ENCODE peak calls at places on chromosome 5, in four cellular contexts. One of them, this sample, is unnamed.

GRCh38 chr5:61293051-61293450 is 39.0 kb upstream of the ZSWIM6 start:
- DNase-seq in IMR-90: no peak
- DNase-seq in neuronal stem cell: no peak
- DNase-seq in H1: no peak
- DNase-seq in this sample: no peak

GRCh38 chr5:6750951-6751685 is 37.9 kb downstream of the TENT4A start:
- DNase-seq in IMR-90: no peak
- DNase-seq in neuronal stem cell: no peak
- DNase-seq in H1: no peak
- DNase-seq in this sample: no peak

GRCh38 chr5:168472329-168472728 is 13.9 kb upstream of the RARS1 start:
- DNase-seq in IMR-90: peak; percentile 96
- DNase-seq in neuronal stem cell: no peak
- DNase-seq in H1: no peak
- DNase-seq in this sample: no peak

GRCh38 chr5:87844449-87844848 is 424.2 kb downstream of the TMEM161B start:
- DNase-seq in IMR-90: no peak
- DNase-seq in neuronal stem cell: no peak
- DNase-seq in H1: no peak
- DNase-seq in this sample: no peak

GRCh38 chr5:154826-155225 is 36.5 kb upstream of the LRRC14B start:
- DNase-seq in IMR-90: no peak
- DNase-seq in neuronal stem cell: no peak
- DNase-seq in H1: no peak
- DNase-seq in this sample: no peak

GRCh38 chr5:143931986-143932385 is 120.0 kb downstream of the HMHB1 start:
- DNase-seq in IMR-90: no peak
- DNase-seq in neuronal stem cell: no peak
- DNase-seq in H1: no peak
- DNase-seq in this sample: no peak

GRCh38 chr5:16666861-16667481 is 50.2 kb upstream of the RETREG1 start:
- DNase-seq in IMR-90: peak; percentile 15
- DNase-seq in neuronal stem cell: no peak
- DNase-seq in H1: no peak
- DNase-seq in this sample: no peak

GRCh38 chr5:35900997-35901396 is 37.4 kb downstream of the CAPSL start:
- DNase-seq in IMR-90: no peak
- DNase-seq in neuronal stem cell: no peak
- DNase-seq in H1: no peak
- DNase-seq in this sample: no peak

GRCh38 chr5:89407053-89407452 is 524.1 kb upstream of the MEF2C start:
- DNase-seq in IMR-90: no peak
- DNase-seq in neuronal stem cell: no peak
- DNase-seq in H1: no peak
- DNase-seq in this sample: no peak

GRCh38 chr5:90421136-90421535 is 11.6 kb upstream of the CETN3 start:
- DNase-seq in IMR-90: peak; percentile 6
- DNase-seq in neuronal stem cell: no peak
- DNase-seq in H1: no peak
- DNase-seq in this sample: peak; percentile 77

GRCh38 chr5:75265731-75266130 is 29.1 kb upstream of the ANKRD31 start:
- DNase-seq in IMR-90: peak; percentile 53
- DNase-seq in neuronal stem cell: no peak
- DNase-seq in H1: no peak
- DNase-seq in this sample: no peak

GRCh38 chr5:58939664-58940063 is 356.8 kb downstream of the RAB3C start:
- DNase-seq in IMR-90: no peak
- DNase-seq in neuronal stem cell: no peak
- DNase-seq in H1: no peak
- DNase-seq in this sample: no peak

GRCh38 chr5:175893466-175893865 is 22.1 kb downstream of the CPLX2 start:
- DNase-seq in IMR-90: no peak
- DNase-seq in neuronal stem cell: no peak
- DNase-seq in H1: no peak
- DNase-seq in this sample: no peak

GRCh38 chr5:1526681-1527131 is 2.9 kb upstream of the LPCAT1 start:
- DNase-seq in IMR-90: no peak
- DNase-seq in neuronal stem cell: no peak
- DNase-seq in H1: no peak
- DNase-seq in this sample: no peak

GRCh38 chr5:9166202-9167147 is 379.4 kb downstream of the SEMA5A start:
- DNase-seq in IMR-90: no peak
- DNase-seq in neuronal stem cell: no peak
- DNase-seq in H1: no peak
- DNase-seq in this sample: no peak

GRCh38 chr5:148020247-148020646 is 43.5 kb upstream of the SPINK5 start:
- DNase-seq in IMR-90: no peak
- DNase-seq in neuronal stem cell: no peak
- DNase-seq in H1: no peak
- DNase-seq in this sample: no peak

GRCh38 chr5:111229871-111230812 is 6.0 kb downstream of the CAMK4 start:
- DNase-seq in IMR-90: no peak
- DNase-seq in neuronal stem cell: no peak
- DNase-seq in H1: no peak
- DNase-seq in this sample: no peak

GRCh38 chr5:163459465-163459887 is 426 bp downstream of the NUDCD2 start:
- DNase-seq in IMR-90: peak; percentile 23
- DNase-seq in neuronal stem cell: no peak
- DNase-seq in H1: no peak
- DNase-seq in this sample: no peak

GRCh38 chr5:124832510-124832909 is 86.1 kb upstream of the ZNF608 start:
- DNase-seq in IMR-90: no peak
- DNase-seq in neuronal stem cell: no peak
- DNase-seq in H1: no peak
- DNase-seq in this sample: no peak

GRCh38 chr5:81417052-81417451 is 23.1 kb upstream of the ACOT12 start:
- DNase-seq in IMR-90: no peak
- DNase-seq in neuronal stem cell: no peak
- DNase-seq in H1: no peak
- DNase-seq in this sample: no peak

GRCh38 chr5:128674837-128675446 is 136.9 kb upstream of the FBN2 start:
- DNase-seq in IMR-90: peak; percentile 57
- DNase-seq in neuronal stem cell: no peak
- DNase-seq in H1: peak; percentile 83
- DNase-seq in this sample: peak; percentile 62

GRCh38 chr5:159602434-159602833 is 272.1 kb upstream of the IL12B start:
- DNase-seq in IMR-90: no peak
- DNase-seq in neuronal stem cell: no peak
- DNase-seq in H1: no peak
- DNase-seq in this sample: no peak

GRCh38 chr5:158877124-158877581 is 222.6 kb downstream of the EBF1 start:
- DNase-seq in IMR-90: no peak
- DNase-seq in neuronal stem cell: no peak
- DNase-seq in H1: no peak
- DNase-seq in this sample: no peak

GRCh38 chr5:143673676-143674468 is 138.1 kb upstream of the HMHB1 start:
- DNase-seq in IMR-90: no peak
- DNase-seq in neuronal stem cell: no peak
- DNase-seq in H1: no peak
- DNase-seq in this sample: no peak

GRCh38 chr5:2259494-2260107 is 376.9 kb upstream of the IRX4 start:
- DNase-seq in IMR-90: no peak
- DNase-seq in neuronal stem cell: no peak
- DNase-seq in H1: no peak
- DNase-seq in this sample: no peak

GRCh38 chr5:56406221-56406620 is 173.1 kb upstream of the ANKRD55 start:
- DNase-seq in IMR-90: no peak
- DNase-seq in neuronal stem cell: no peak
- DNase-seq in H1: no peak
- DNase-seq in this sample: no peak

GRCh38 chr5:38666668-38667498 is 110.4 kb upstream of the LIFR start:
- DNase-seq in IMR-90: peak; percentile 34
- DNase-seq in neuronal stem cell: no peak
- DNase-seq in H1: peak; percentile 48
- DNase-seq in this sample: peak; percentile 46

GRCh38 chr5:21711854-21712752 is 1141.0 kb downstream of the CDH12 start:
- DNase-seq in IMR-90: peak; percentile 9
- DNase-seq in neuronal stem cell: no peak
- DNase-seq in H1: no peak
- DNase-seq in this sample: no peak

GRCh38 chr5:169064093-169064492 is 236.8 kb downstream of the SLIT3 start:
- DNase-seq in IMR-90: no peak
- DNase-seq in neuronal stem cell: no peak
- DNase-seq in H1: no peak
- DNase-seq in this sample: no peak

GRCh38 chr5:178145965-178146820 is 7.5 kb downstream of the NHP2 start:
- DNase-seq in IMR-90: peak; percentile 41
- DNase-seq in neuronal stem cell: peak; percentile 31
- DNase-seq in H1: peak; percentile 89
- DNase-seq in this sample: peak; percentile 91

GRCh38 chr5:15510816-15511215 is 10.8 kb downstream of the FBXL7 start:
- DNase-seq in IMR-90: peak; percentile 16
- DNase-seq in neuronal stem cell: no peak
- DNase-seq in H1: no peak
- DNase-seq in this sample: no peak

GRCh38 chr5:92637247-92637646 is 943.8 kb downstream of the NR2F1-AS1 start:
- DNase-seq in IMR-90: no peak
- DNase-seq in neuronal stem cell: no peak
- DNase-seq in H1: no peak
- DNase-seq in this sample: no peak

GRCh38 chr5:138662599-138662998 is 87.4 kb upstream of the HSPA9 start:
- DNase-seq in IMR-90: no peak
- DNase-seq in neuronal stem cell: no peak
- DNase-seq in H1: no peak
- DNase-seq in this sample: no peak

GRCh38 chr5:38601843-38602424 is 45.5 kb upstream of the LIFR start:
- DNase-seq in IMR-90: peak; percentile 79
- DNase-seq in neuronal stem cell: no peak
- DNase-seq in H1: no peak
- DNase-seq in this sample: no peak

GRCh38 chr5:5141625-5142527 is 1.7 kb downstream of the ADAMTS16 start:
- DNase-seq in IMR-90: peak; percentile 51
- DNase-seq in neuronal stem cell: peak; percentile 68
- DNase-seq in H1: no peak
- DNase-seq in this sample: no peak

GRCh38 chr5:6328173-6328572 is 50.2 kb downstream of the MED10 start:
- DNase-seq in IMR-90: peak; percentile 1
- DNase-seq in neuronal stem cell: peak; percentile 73
- DNase-seq in H1: peak; percentile 76
- DNase-seq in this sample: peak; percentile 75

GRCh38 chr5:169013846-169014245 is 287.1 kb downstream of the SLIT3 start:
- DNase-seq in IMR-90: no peak
- DNase-seq in neuronal stem cell: no peak
- DNase-seq in H1: no peak
- DNase-seq in this sample: no peak

GRCh38 chr5:173328896-173329369 is 719 bp upstream of the STC2 start:
- DNase-seq in IMR-90: peak; percentile 80
- DNase-seq in neuronal stem cell: no peak
- DNase-seq in H1: peak; percentile 78
- DNase-seq in this sample: peak; percentile 79

GRCh38 chr5:173330151-173330855 is 2.1 kb upstream of the STC2 start:
- DNase-seq in IMR-90: no peak
- DNase-seq in neuronal stem cell: no peak
- DNase-seq in H1: no peak
- DNase-seq in this sample: no peak

GRCh38 chr5:173330856-173331206 is 2.6 kb upstream of the STC2 start:
- DNase-seq in IMR-90: no peak
- DNase-seq in neuronal stem cell: no peak
- DNase-seq in H1: no peak
- DNase-seq in this sample: no peak

GRCh38 chr5:173327948-173328895 is at the start of gene STC2:
- DNase-seq in IMR-90: peak; percentile 94
- DNase-seq in neuronal stem cell: peak; percentile 85
- DNase-seq in H1: peak; percentile 93
- DNase-seq in this sample: peak; percentile 98

DNA sequence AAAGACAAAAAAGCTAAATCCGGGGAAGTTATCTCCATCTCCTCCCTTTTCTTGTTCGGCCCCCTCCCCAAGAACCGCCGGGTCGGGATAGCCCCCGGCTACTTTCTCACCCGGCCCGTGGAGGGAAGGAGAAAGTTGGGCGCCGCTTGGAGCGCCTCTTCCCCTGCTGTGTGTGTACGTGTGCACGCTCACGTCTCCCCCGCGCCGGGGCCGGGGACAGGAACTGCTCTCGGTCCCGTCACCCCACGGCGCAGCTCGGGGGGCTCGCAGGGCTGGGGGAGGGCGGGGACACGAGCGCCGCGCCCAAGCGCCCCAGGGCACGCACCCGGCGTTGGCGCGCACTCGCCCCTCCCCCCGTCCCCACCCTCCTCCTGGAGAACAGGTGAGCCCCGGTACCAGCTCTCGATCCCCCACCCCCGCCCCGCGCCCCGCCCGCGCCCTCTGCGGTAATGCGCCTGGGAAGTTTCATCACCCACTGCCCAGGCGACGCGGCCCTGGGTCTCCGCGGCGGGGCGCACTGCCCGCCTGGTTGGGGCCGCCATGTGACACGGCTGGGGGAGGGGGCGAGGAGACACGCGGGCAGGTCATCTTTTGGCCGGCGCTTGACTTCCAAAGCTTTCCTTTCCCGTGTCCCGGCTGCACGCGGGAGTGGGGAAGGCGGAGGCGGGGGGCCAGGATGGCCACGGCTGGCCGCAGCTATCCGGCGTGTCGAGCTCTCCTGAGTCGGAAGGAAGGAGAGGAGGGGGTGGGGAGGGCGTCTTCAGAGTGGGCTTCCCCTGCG is 1.3 kb upstream of the STC2 start:
- DNase-seq in IMR-90: no peak
- DNase-seq in neuronal stem cell: no peak
- DNase-seq in H1: peak; percentile 80
- DNase-seq in this sample: peak; percentile 83
- H3K23ac ChIP-seq in IMR-90: peak overlapping the region; percentile 60
- H3K23ac ChIP-seq in neuronal stem cell: no peak overlapping the region
- H3K23ac ChIP-seq in H1: no peak overlapping the region
- H3K23ac ChIP-seq in this sample: no peak overlapping the region

GRCh38 chr5:172640822-172641358 is at the start of gene NEURL1B:
- DNase-seq in IMR-90: peak; percentile 43
- DNase-seq in neuronal stem cell: peak; percentile 83
- DNase-seq in H1: peak; percentile 87
- DNase-seq in this sample: peak; percentile 77
- H3K23ac ChIP-seq in IMR-90: peak within 1 kb of the TSS; percentile 18
- H3K23ac ChIP-seq in neuronal stem cell: peak within 1 kb of the TSS; percentile 40
- H3K23ac ChIP-seq in H1: no peak within 1 kb of the TSS
- H3K23ac ChIP-seq in this sample: no peak within 1 kb of the TSS

GRCh38 chr5:43193171-43193951 is 1.3 kb downstream of the NIM1K start:
- DNase-seq in IMR-90: peak; percentile 94
- DNase-seq in neuronal stem cell: peak; percentile 20
- DNase-seq in H1: no peak
- DNase-seq in this sample: no peak
- H3K23ac ChIP-seq in IMR-90: no peak overlapping the region
- H3K23ac ChIP-seq in neuronal stem cell: no peak overlapping the region
- H3K23ac ChIP-seq in H1: no peak overlapping the region
- H3K23ac ChIP-seq in this sample: no peak overlapping the region

GRCh38 chr5:83076742-83077661 is at the start of the genes TMEM167A and XRCC4:
- DNase-seq in IMR-90: peak; percentile 99
- DNase-seq in neuronal stem cell: peak; percentile 95
- DNase-seq in H1: peak; percentile 85
- DNase-seq in this sample: peak; percentile 99
- H3K23ac ChIP-seq in IMR-90: peak within 1 kb of the TSS; percentile 96
- H3K23ac ChIP-seq in neuronal stem cell: peak within 1 kb of the TSS; percentile 81
- H3K23ac ChIP-seq in H1: no peak within 1 kb of the TSS
- H3K23ac ChIP-seq in this sample: no peak within 1 kb of the TSS